ENCODE peak calls at places on chromosomes 6 and 20, in ten cellular contexts. R is CD8-positive, alpha-beta T cell; L is SJSA1; Q is tibial nerve; A is pancreas; M is neural progenitor cell; N is effector memory CD4-positive, alpha-beta T cell; I is left lung; U is esophagus squamous epithelium; P is ovary. E is an unnamed sample.

GRCh38 chr6:46035242-46035641 is 19.6 kb upstream of the CLIC5 start:
- DNase-seq in R (no peak), L (peak; percentile 51), Q (no peak), A (no peak), M (no peak), N (no peak), I (no peak), U (no peak), P (no peak), E (no peak)

GRCh38 chr6:82248233-82248735 is 740 bp upstream of the IBTK start:
- DNase-seq in R (no peak), L (no peak), Q (no peak), A (no peak), M (peak; percentile 61), N (no peak), I (no peak), U (no peak), P (no peak), E (peak; percentile 14)

GRCh38 chr6:107578642-107579332 is 88.9 kb downstream of the SOBP start:
- DNase-seq in R (no peak), L (no peak), Q (no peak), A (no peak), M (peak; percentile 88), N (no peak), I (no peak), U (no peak), P (no peak), E (no peak)

GRCh38 chr6:85961125-85961524 is 318.4 kb upstream of the SYNCRIP start:
- DNase-seq in R (no peak), L (no peak), Q (no peak), A (no peak), M (no peak), N (no peak), I (no peak), U (no peak), P (no peak), E (no peak)

GRCh38 chr6:17012421-17013225 is 89.2 kb upstream of the STMND1 start:
- DNase-seq in R (no peak), L (peak; percentile 88), Q (no peak), A (no peak), M (peak; percentile 54), N (no peak), I (no peak), U (no peak), P (no peak), E (no peak)

GRCh38 chr6:34791842-34792604 is at the start of gene BLTP3A:
- DNase-seq in R (peak; percentile 48), L (peak; percentile 69), Q (peak; percentile 35), A (peak; percentile 90), M (peak; percentile 93), N (peak; percentile 39), I (peak; percentile 94), U (peak; percentile 10), P (peak; percentile 79), E (peak; percentile 63)

GRCh38 chr6:23390221-23390620 is 735.8 kb upstream of the NRSN1 start:
- DNase-seq in R (no peak), L (no peak), Q (no peak), A (no peak), M (no peak), N (no peak), I (no peak), U (no peak), P (no peak), E (no peak)

GRCh38 chr6:108030223-108030622 is 44.3 kb downstream of the OSTM1 start:
- DNase-seq in R (no peak), L (no peak), Q (no peak), A (no peak), M (peak; percentile 28), N (no peak), I (no peak), U (no peak), P (no peak), E (no peak)

GRCh38 chr20:50054626-50055511 is 58.1 kb downstream of the UBE2V1 start:
- DNase-seq in R (no peak), L (peak; percentile 98), Q (no peak), A (no peak), M (peak; percentile 40), N (no peak), I (no peak), U (no peak), P (peak; percentile 79), E (no peak)

GRCh38 chr6:56955171-56956155 is 556 bp downstream of the BEND6 start:
- DNase-seq in R (no peak), L (peak; percentile 95), Q (peak; percentile 65), A (peak; percentile 92), M (peak; percentile 94), N (no peak), I (peak; percentile 92), U (no peak), P (peak; percentile 88), E (peak; percentile 63)

GRCh38 chr6:11332463-11332862 is 100.0 kb upstream of the NEDD9 start:
- DNase-seq in R (no peak), L (no peak), Q (no peak), A (no peak), M (no peak), N (no peak), I (no peak), U (no peak), P (no peak), E (no peak)

GRCh38 chr6:167471548-167471930 is 146.7 kb downstream of the TTLL2 start:
- DNase-seq in R (no peak), L (no peak), Q (no peak), A (no peak), M (no peak), N (no peak), I (no peak), U (no peak), P (no peak), E (no peak)

GRCh38 chr6:13308332-13308731 is 20.0 kb downstream of the TBC1D7 start:
- DNase-seq in R (no peak), L (no peak), Q (no peak), A (no peak), M (no peak), N (no peak), I (no peak), U (no peak), P (no peak), E (no peak)

GRCh38 chr6:7073810-7074525 is 33.8 kb upstream of the RREB1 start:
- DNase-seq in R (peak; percentile 16), L (no peak), Q (peak; percentile 36), A (no peak), M (no peak), N (no peak), I (peak; percentile 89), U (no peak), P (no peak), E (peak; percentile 70)
- H3K4me3 ChIP-seq in R (no peak overlapping the region), L (no peak overlapping the region), Q (no peak overlapping the region), A (no peak overlapping the region), M (no peak overlapping the region), N (peak overlapping the region; percentile 22), I (no peak overlapping the region), U (no peak overlapping the region), P (no peak overlapping the region), E (no peak overlapping the region)

DNA sequence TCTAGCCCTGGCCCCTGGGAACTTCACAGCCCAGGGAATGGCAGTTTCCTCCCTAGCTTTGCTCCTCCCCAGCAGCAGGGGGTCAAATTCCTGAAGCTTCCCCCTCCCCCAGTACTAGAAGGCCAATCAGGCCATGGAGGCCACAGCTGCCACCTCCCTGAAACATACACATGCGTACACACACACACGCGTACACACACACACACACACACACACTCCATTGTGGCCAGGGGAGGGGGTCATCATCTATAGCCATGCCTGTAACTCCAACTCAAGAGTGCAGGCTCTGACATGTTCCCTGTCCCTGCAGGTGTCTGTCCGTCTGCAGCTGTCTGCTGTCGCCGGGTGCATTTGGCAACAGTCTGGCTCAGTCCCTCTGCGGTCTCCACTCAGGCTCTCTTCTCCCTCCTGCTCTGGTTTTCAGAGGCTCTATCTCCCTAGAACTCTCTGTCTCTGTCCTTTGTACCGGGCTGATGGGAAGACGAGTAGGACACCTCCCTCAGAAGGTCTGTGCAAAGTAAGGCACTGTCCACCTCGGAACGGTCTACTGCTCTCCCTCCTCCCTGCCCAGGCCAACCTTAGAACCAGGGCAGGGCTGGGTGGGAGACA is 1.4 kb downstream of the LRFN2 start:
- DNase-seq in R (no peak), L (no peak), Q (no peak), A (no peak), M (peak; percentile 76), N (no peak), I (no peak), U (no peak), P (peak; percentile 18), E (no peak)
- H3K27ac ChIP-seq in R (no peak overlapping the region), L (no peak overlapping the region), Q (no peak overlapping the region), A (no peak overlapping the region), M (no peak overlapping the region), N (no peak overlapping the region), I (no peak overlapping the region), U (no peak overlapping the region), P (no peak overlapping the region), E (no peak overlapping the region)

GRCh38 chr6:7479801-7480266 is 61.6 kb upstream of the DSP start:
- DNase-seq in R (no peak), L (no peak), Q (peak; percentile 7), A (no peak), M (no peak), N (no peak), I (no peak), U (no peak), P (no peak), E (peak; percentile 73)
- H3K4me3 ChIP-seq in R (no peak overlapping the region), L (no peak overlapping the region), Q (no peak overlapping the region), A (no peak overlapping the region), M (no peak overlapping the region), N (no peak overlapping the region), I (no peak overlapping the region), U (no peak overlapping the region), P (no peak overlapping the region), E (peak overlapping the region; percentile 3)

GRCh38 chr6:49913656-49914055 is 47.3 kb upstream of the CRISP1 start:
- DNase-seq in R (no peak), L (no peak), Q (no peak), A (no peak), M (no peak), N (no peak), I (no peak), U (no peak), P (no peak), E (no peak)

GRCh38 chr6:49911252-49911651 is 44.9 kb upstream of the CRISP1 start:
- DNase-seq in R (no peak), L (no peak), Q (no peak), A (no peak), M (no peak), N (no peak), I (no peak), U (no peak), P (no peak), E (no peak)

GRCh38 chr6:49909508-49910047 is 43.2 kb upstream of the CRISP1 start:
- DNase-seq in R (no peak), L (no peak), Q (no peak), A (no peak), M (no peak), N (no peak), I (no peak), U (no peak), P (no peak), E (no peak)

GRCh38 chr6:49915035-49915434 is 48.7 kb upstream of the CRISP1 start:
- DNase-seq in R (no peak), L (no peak), Q (no peak), A (no peak), M (peak; percentile 33), N (no peak), I (no peak), U (no peak), P (no peak), E (peak; percentile 21)

DNA sequence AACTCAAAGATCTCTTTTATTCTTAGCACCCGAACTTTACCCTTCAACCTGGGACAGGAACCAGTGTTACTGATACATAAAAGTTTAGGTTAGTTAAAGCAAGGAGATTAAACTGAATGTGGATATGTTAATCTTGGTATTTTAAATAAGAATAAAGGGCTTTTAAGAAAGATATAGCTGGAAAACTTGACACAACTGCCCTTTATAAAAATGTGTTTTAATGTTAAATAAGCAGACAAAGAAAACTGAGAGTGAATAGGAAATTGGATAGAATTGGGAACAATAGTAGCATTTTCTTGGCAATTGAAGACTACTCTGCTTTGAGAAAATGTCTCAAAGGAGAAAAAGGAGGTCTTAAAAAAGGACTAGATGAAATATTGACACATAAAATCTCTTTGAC is 45.9 kb upstream of the CRISP1 start:
- DNase-seq in R (no peak), L (no peak), Q (no peak), A (no peak), M (no peak), N (no peak), I (no peak), U (no peak), P (no peak), E (no peak)
- H3K27ac ChIP-seq in R (no peak overlapping the region), L (no peak overlapping the region), Q (no peak overlapping the region), A (no peak overlapping the region), M (no peak overlapping the region), N (no peak overlapping the region), I (no peak overlapping the region), U (no peak overlapping the region), P (no peak overlapping the region), E (no peak overlapping the region)